ENCODE peak calls at places on chromosomes 13 and 19, in five cellular contexts. Q, R, E, Z and L are unnamed samples.

GRCh38 chr13:38781539-38781938 is 94.7 kb downstream of the FREM2 start:
- DNase-seq in Q (no peak), R (no peak), E (no peak), Z (no peak), L (no peak)

GRCh38 chr19:47253467-47253881 is 2.9 kb upstream of the CCDC9 start:
- DNase-seq in Q (no peak), R (no peak), E (no peak), Z (peak), L (no peak)

GRCh38 chr19:37468961-37469777 is at the start of gene ZNF570:
- DNase-seq in Q (peak), R (peak), E (peak), Z (peak), L (peak)

GRCh38 chr19:29376855-29377354 is 148.9 kb upstream of the VSTM2B start:
- DNase-seq in Q (no peak), R (no peak), E (no peak), Z (no peak), L (no peak)

GRCh38 chr13:102580552-102581169 is 16.1 kb upstream of the TPP2 start:
- DNase-seq in Q (peak), R (no peak), E (no peak), Z (peak), L (peak)

GRCh38 chr13:26442541-26442940 is 114.9 kb upstream of the WASF3 start:
- DNase-seq in Q (no peak), R (no peak), E (no peak), Z (peak), L (no peak)

GRCh38 chr19:16205205-16206045 is 7.7 kb downstream of the AP1M1 start:
- DNase-seq in Q (no peak), R (no peak), E (no peak), Z (no peak), L (no peak)

GRCh38 chr13:94550030-94550738 is 45.8 kb downstream of the TGDS start:
- DNase-seq in Q (no peak), R (peak), E (no peak), Z (peak), L (peak)

GRCh38 chr19:17753976-17754375 is 2.7 kb downstream of the FCHO1 start:
- DNase-seq in Q (no peak), R (no peak), E (no peak), Z (no peak), L (no peak)

GRCh38 chr19:37506387-37507166 is at the start of gene ZNF793:
- DNase-seq in Q (no peak), R (peak), E (peak), Z (peak), L (peak)

GRCh38 chr19:6173190-6173589 is 37.7 kb downstream of the ACSBG2 start:
- DNase-seq in Q (no peak), R (no peak), E (no peak), Z (no peak), L (no peak)

GRCh38 chr13:30856004-30856790 is 49.9 kb upstream of the MEDAG start:
- DNase-seq in Q (no peak), R (no peak), E (no peak), Z (no peak), L (no peak)

GRCh38 chr13:72541674-72542073 is 185.8 kb downstream of the MZT1 start:
- DNase-seq in Q (no peak), R (no peak), E (no peak), Z (no peak), L (no peak)

GRCh38 chr13:39956036-39956435 is 300.6 kb downstream of the COG6 start:
- DNase-seq in Q (no peak), R (no peak), E (no peak), Z (no peak), L (no peak)

GRCh38 chr19:16886305-16886880 is 2.4 kb upstream of the F2RL3 start:
- DNase-seq in Q (no peak), R (peak), E (no peak), Z (peak), L (no peak)

GRCh38 chr13:29892149-29892548 is 41.7 kb upstream of the UBL3 start:
- DNase-seq in Q (no peak), R (no peak), E (no peak), Z (no peak), L (peak)

GRCh38 chr13:34145061-34145460 is 327.1 kb downstream of the RFC3 start:
- DNase-seq in Q (no peak), R (no peak), E (no peak), Z (no peak), L (no peak)

GRCh38 chr19:47111682-47112165 is 1.9 kb downstream of the ZC3H4 start:
- DNase-seq in Q (no peak), R (no peak), E (no peak), Z (no peak), L (no peak)

GRCh38 chr13:110379905-110380341 is 72.8 kb downstream of the COL4A2 start:
- DNase-seq in Q (no peak), R (no peak), E (no peak), Z (no peak), L (peak)

GRCh38 chr13:45879666-45880065 is 28.1 kb upstream of the SIAH3 start:
- DNase-seq in Q (no peak), R (peak), E (no peak), Z (no peak), L (peak)

GRCh38 chr13:113818700-113819295 is 45.1 kb downstream of the GAS6 start:
- DNase-seq in Q (no peak), R (no peak), E (no peak), Z (no peak), L (no peak)

GRCh38 chr13:102310691-102311432 is 91.0 kb downstream of the FGF14 start:
- DNase-seq in Q (no peak), R (no peak), E (no peak), Z (no peak), L (no peak)

GRCh38 chr13:113860051-113860471 is 3.8 kb downstream of the GAS6 start:
- DNase-seq in Q (peak), R (peak), E (no peak), Z (no peak), L (peak)

GRCh38 chr13:62193919-62194318 is 778.3 kb upstream of the PCDH20 start:
- DNase-seq in Q (no peak), R (no peak), E (no peak), Z (no peak), L (no peak)

GRCh38 chr13:24124789-24125476 is 35.6 kb upstream of the SPATA13 start:
- DNase-seq in Q (no peak), R (no peak), E (no peak), Z (no peak), L (peak)

GRCh38 chr13:49693877-49694276 is 2.6 kb upstream of the EBPL start:
- DNase-seq in Q (no peak), R (no peak), E (no peak), Z (no peak), L (no peak)

GRCh38 chr19:40217921-40218890 is at the start of gene TTC9B:
- DNase-seq in Q (no peak), R (no peak), E (peak), Z (no peak), L (peak)

GRCh38 chr13:42873081-42873480 is 91.7 kb downstream of the FAM216B start:
- DNase-seq in Q (no peak), R (no peak), E (no peak), Z (no peak), L (no peak)

GRCh38 chr19:31625056-31625455 is 275.8 kb upstream of the TSHZ3 start:
- DNase-seq in Q (no peak), R (no peak), E (no peak), Z (no peak), L (no peak)

GRCh38 chr19:10086904-10087256 is 763 bp downstream of the SHFL start:
- DNase-seq in Q (no peak), R (no peak), E (peak), Z (no peak), L (no peak)

GRCh38 chr19:47495478-47496372 is 11.7 kb upstream of the KPTN start:
- DNase-seq in Q (no peak), R (no peak), E (no peak), Z (no peak), L (no peak)

GRCh38 chr13:110351636-110352420 is 44.7 kb downstream of the COL4A2 start:
- DNase-seq in Q (no peak), R (no peak), E (no peak), Z (no peak), L (no peak)

GRCh38 chr13:61685683-61686013 is 270.0 kb upstream of the PCDH20 start:
- DNase-seq in Q (no peak), R (no peak), E (no peak), Z (peak), L (peak)

GRCh38 chr19:33441828-33442227 is 68.3 kb downstream of the CEBPG start:
- DNase-seq in Q (no peak), R (no peak), E (no peak), Z (no peak), L (no peak)

GRCh38 chr13:40975441-40975840 is 43.7 kb downstream of the ELF1 start:
- DNase-seq in Q (no peak), R (no peak), E (no peak), Z (no peak), L (no peak)

DNA sequence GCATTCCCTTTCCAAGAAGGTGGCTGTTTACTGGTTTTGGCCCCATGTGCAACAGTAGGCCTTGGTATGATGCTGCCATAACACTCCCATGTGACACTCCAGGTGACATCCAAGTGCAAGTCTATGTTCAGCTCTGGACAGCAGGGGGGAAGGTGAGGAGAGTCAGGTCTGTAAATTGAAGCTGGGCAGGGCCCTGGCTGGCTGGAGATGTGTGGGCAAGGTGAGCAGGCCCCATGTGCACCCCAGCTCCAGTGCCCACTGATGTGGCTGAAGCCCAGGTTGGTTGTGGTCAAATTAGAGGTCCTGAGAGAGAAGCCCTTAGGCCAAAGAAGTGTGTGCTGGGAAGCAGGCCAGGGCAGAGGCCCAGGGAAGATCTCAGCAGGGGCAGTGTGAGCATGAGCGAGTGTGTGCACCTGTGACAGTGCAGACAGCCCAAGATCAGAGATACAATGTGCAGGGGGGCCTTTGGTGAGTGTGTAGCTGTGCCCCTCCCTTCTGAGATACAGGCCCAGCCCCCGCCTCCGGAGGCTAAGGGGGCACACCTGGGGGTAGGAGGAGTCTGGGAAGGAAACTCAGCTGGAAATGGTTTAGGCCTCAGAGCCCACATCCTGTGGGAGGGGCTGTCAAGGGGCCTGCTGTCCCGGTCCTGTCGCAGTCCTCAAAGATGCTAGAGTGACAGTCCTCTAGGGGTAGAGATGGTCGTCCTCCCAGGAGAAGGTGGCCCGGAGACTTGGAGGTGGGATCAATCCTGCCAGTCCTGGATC is 18.6 kb downstream of the DEDD2 start:
- DNase-seq in Q (peak), R (no peak), E (peak), Z (no peak), L (peak)
- H3K4me3 ChIP-seq in Q (peak), R (no peak), E (peak), Z (no peak), L (no peak)

DNA sequence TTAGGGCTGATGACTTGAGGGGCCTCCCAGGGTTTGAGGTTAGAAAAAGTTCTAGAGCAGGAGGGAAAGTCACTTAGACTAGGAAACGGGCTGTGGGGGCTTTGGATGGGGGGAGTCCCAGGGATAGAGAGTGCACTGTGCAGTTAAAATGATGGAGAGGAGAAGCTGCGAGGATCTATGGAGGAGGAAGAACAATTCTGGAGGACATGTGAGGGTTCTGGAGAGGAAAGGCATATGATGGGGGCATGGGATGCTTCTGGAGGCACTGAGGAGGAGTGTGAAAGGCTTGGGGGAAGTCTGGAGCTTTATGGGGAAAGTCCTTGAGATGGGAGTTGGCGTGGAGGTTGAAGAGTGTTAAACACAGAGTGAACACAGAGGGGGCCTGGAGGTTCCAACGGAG is 2.2 kb downstream of the KCNC3 start:
- DNase-seq in Q (no peak), R (no peak), E (no peak), Z (no peak), L (no peak)
- H3K4me3 ChIP-seq in Q (no peak), R (no peak), E (no peak), Z (no peak), L (peak)

GRCh38 chr19:14082675-14082960 is 3.0 kb downstream of the C19orf67 start:
- DNase-seq in Q (no peak), R (no peak), E (no peak), Z (no peak), L (no peak)
- H3K4me3 ChIP-seq in Q (no peak), R (peak), E (no peak), Z (no peak), L (no peak)

GRCh38 chr13:44470623-44471562 is 97.3 kb downstream of the SERP2 start:
- DNase-seq in Q (no peak), R (no peak), E (no peak), Z (peak), L (peak)
- H3K4me3 ChIP-seq in Q (no peak), R (no peak), E (no peak), Z (no peak), L (no peak)

DNA sequence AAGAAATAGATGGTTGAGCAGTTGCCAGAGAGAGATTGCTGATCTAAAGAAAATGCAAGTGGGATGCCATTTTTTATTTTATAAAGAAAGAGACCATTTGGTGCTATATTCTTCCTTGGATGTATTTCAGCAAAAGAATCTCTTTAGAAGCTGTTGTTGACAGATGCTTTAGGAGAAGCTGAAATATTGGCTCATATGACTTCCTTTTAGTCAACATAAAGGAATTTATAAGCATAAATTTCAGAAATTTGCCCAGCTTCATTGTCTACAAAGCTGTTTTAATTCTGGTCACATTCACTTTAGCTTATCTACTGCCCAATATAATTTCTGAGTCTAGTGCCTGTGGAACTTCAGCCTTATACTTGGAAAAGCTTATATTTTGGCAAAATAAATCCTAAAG is 36.9 kb downstream of the POLR1D start:
- DNase-seq in Q (no peak), R (no peak), E (no peak), Z (peak), L (no peak)
- H3K4me3 ChIP-seq in Q (no peak), R (no peak), E (no peak), Z (no peak), L (no peak)